ENCODE peak calls at places on chromosome 16, in ten cellular contexts. L, Y, D, N, T, O, F, J, X and R are unnamed samples.

GRCh38 chr16:27217256-27217655 is 13.9 kb downstream of the KDM8 start:
- DNase-seq in N (no peak), O (peak; percentile 36), L (peak; percentile 18), X (no peak), T (no peak), Y (no peak), D (no peak), F (no peak), J (peak; percentile 82), R (no peak)

GRCh38 chr16:8678068-8678927 is 3.9 kb downstream of the ABAT start:
- DNase-seq in J (peak; percentile 27), X (peak; percentile 93), Y (no peak), L (no peak), F (peak; percentile 85), O (no peak), D (peak; percentile 18), N (no peak), T (no peak), R (no peak)

GRCh38 chr16:25235991-25236390 is 19.2 kb downstream of the AQP8 start:
- DNase-seq in F (no peak), L (no peak), T (no peak), J (no peak), Y (no peak), D (no peak), O (no peak), X (no peak), N (no peak), R (no peak)

GRCh38 chr16:78629173-78629572 is 529.7 kb downstream of the WWOX start:
- DNase-seq in N (no peak), J (peak; percentile 2), Y (no peak), O (no peak), T (no peak), D (no peak), X (no peak), L (no peak), F (no peak), R (no peak)

GRCh38 chr16:49101997-49102396 is 179.6 kb downstream of the CBLN1 start:
- DNase-seq in O (no peak), J (no peak), T (no peak), F (no peak), D (no peak), Y (no peak), N (no peak), L (no peak), X (no peak), R (no peak)

GRCh38 chr16:65933703-65934102 is 432.8 kb upstream of the CDH5 start:
- DNase-seq in L (no peak), T (no peak), Y (no peak), X (no peak), J (no peak), D (no peak), O (no peak), F (no peak), N (no peak), R (no peak)

GRCh38 chr16:24729967-24730815 is 740 bp downstream of the TNRC6A start:
- DNase-seq in N (no peak), T (peak; percentile 65), O (peak; percentile 31), L (peak; percentile 18), X (no peak), Y (no peak), D (no peak), J (peak; percentile 9), F (no peak), R (no peak)

GRCh38 chr16:78142784-78143183 is 43.3 kb downstream of the WWOX start:
- DNase-seq in X (no peak), Y (no peak), L (no peak), F (peak; percentile 32), O (no peak), T (no peak), D (no peak), J (no peak), N (no peak), R (no peak)

GRCh38 chr16:2079991-2080390 is 32.2 kb downstream of the TSC2 start:
- DNase-seq in T (no peak), L (no peak), X (no peak), Y (no peak), D (no peak), N (no peak), O (no peak), F (no peak), J (no peak), R (no peak)

GRCh38 chr16:2082983-2083364 is 35.2 kb downstream of the TSC2 start:
- DNase-seq in D (no peak), X (no peak), Y (no peak), F (no peak), O (no peak), T (no peak), N (no peak), L (no peak), J (no peak), R (no peak)

GRCh38 chr16:2081685-2082084 is 33.9 kb downstream of the TSC2 start:
- DNase-seq in N (no peak), D (no peak), J (no peak), X (no peak), L (no peak), T (no peak), Y (no peak), F (no peak), O (no peak), R (no peak)

GRCh38 chr16:2082171-2082982 is 34.6 kb downstream of the TSC2 start:
- DNase-seq in L (no peak), D (no peak), O (no peak), X (peak; percentile 55), F (no peak), T (peak; percentile 85), N (no peak), Y (no peak), J (no peak), R (no peak)

GRCh38 chr16:2081201-2081600 is 33.4 kb downstream of the TSC2 start:
- DNase-seq in D (no peak), N (no peak), O (no peak), J (no peak), Y (no peak), F (no peak), T (no peak), X (no peak), L (no peak), R (no peak)
- H3K27ac ChIP-seq in D (no peak overlapping the region), N (no peak overlapping the region), O (no peak overlapping the region), J (no peak overlapping the region), Y (no peak overlapping the region), F (no peak overlapping the region), T (no peak overlapping the region), X (no peak overlapping the region), L (no peak overlapping the region), R (no peak overlapping the region)

GRCh38 chr16:88505405-88506082 is 52.5 kb downstream of the ZFPM1 start:
- DNase-seq in F (peak; percentile 39), J (no peak), Y (peak; percentile 57), D (no peak), L (peak; percentile 64), T (no peak), X (peak; percentile 21), N (no peak), O (no peak), R (peak; percentile 42)
- TF ChIP-seq CTCF in F (peak; percentile 58), J (peak; percentile 70), Y (peak; percentile 35), D (peak; percentile 30), L (peak; percentile 46), T (peak; percentile 17), X (peak; percentile 71), N (peak; percentile 53), O (no peak), R (peak; percentile 35)

GRCh38 chr16:56748191-56748590 is 18.3 kb downstream of the NUP93 start:
- DNase-seq in F (no peak), Y (no peak), J (no peak), L (no peak), D (no peak), N (no peak), T (no peak), X (no peak), O (no peak), R (no peak)

GRCh38 chr16:56743840-56744239 is 13.9 kb downstream of the NUP93 start:
- DNase-seq in J (peak; percentile 61), F (no peak), N (no peak), O (no peak), L (peak; percentile 59), D (no peak), Y (no peak), T (no peak), X (peak; percentile 47), R (no peak)

GRCh38 chr16:56747486-56748045 is 17.6 kb downstream of the NUP93 start:
- DNase-seq in X (no peak), F (no peak), N (no peak), J (no peak), T (no peak), D (no peak), L (peak; percentile 27), Y (no peak), O (peak; percentile 16), R (no peak)

GRCh38 chr16:56742030-56742984 is 12.4 kb downstream of the NUP93 start:
- DNase-seq in Y (no peak), J (peak; percentile 78), T (no peak), X (peak; percentile 89), N (no peak), O (no peak), F (peak; percentile 65), D (peak; percentile 54), L (no peak), R (no peak)

GRCh38 chr16:56744996-56745640 is 15.2 kb downstream of the NUP93 start:
- DNase-seq in N (no peak), F (no peak), X (no peak), O (peak; percentile 34), J (no peak), T (no peak), D (no peak), Y (no peak), L (peak; percentile 90), R (no peak)
- H3K27ac ChIP-seq in N (no peak overlapping the region), F (no peak overlapping the region), X (no peak overlapping the region), O (no peak overlapping the region), J (no peak overlapping the region), T (peak overlapping the region; percentile 8), D (no peak overlapping the region), Y (no peak overlapping the region), L (peak overlapping the region; percentile 96), R (no peak overlapping the region)

GRCh38 chr16:13772782-13773181 is 147.2 kb upstream of the ERCC4 start:
- DNase-seq in T (no peak), N (no peak), X (no peak), L (no peak), O (no peak), D (no peak), Y (no peak), J (no peak), F (no peak), R (no peak)

GRCh38 chr16:13770436-13770835 is 149.5 kb upstream of the ERCC4 start:
- DNase-seq in L (no peak), T (no peak), N (no peak), F (no peak), Y (no peak), O (no peak), J (no peak), D (no peak), X (no peak), R (no peak)

GRCh38 chr16:13766334-13766733 is 153.6 kb upstream of the ERCC4 start:
- DNase-seq in D (no peak), O (no peak), T (no peak), J (no peak), N (no peak), L (no peak), X (no peak), Y (no peak), F (no peak), R (no peak)

DNA sequence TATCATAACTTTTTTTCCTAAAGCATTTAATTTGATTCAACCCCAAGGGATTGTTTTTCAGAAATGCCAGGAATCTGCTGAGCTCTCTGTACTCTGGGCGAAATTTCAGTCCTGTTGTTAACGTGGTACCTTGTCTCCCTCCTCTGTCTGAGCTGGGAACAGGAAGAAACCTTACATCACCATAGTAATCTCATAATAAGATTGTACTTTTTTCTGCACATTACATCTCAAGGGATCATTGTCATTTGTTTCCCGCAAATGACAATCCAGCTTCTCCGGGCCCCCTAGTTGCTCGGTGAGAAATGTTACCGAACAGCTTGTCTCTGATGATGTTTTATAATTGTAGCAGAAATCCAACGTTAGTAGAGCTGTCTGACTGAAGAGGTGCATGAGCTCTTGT is 152.7 kb upstream of the ERCC4 start:
- DNase-seq in J (no peak), N (no peak), F (no peak), D (no peak), L (peak; percentile 7), Y (no peak), X (no peak), T (no peak), O (peak; percentile 69), R (no peak)
- TF ChIP-seq CTCF in J (no peak), N (no peak), F (no peak), D (no peak), L (no peak), Y (no peak), X (no peak), T (no peak), O (peak; percentile 72), R (no peak)